ENCODE peak calls at places on chromosomes 7 and 10, in six cellular contexts. K, V, R, M, Z and U are unnamed samples.
A peak's percentile ranks its signal among the peaks of the same experiment; 100 is the strongest.

GRCh38 chr7:977326-978048 is 2.1 kb upstream of the COX19 start:
- DNase-seq in M (no peak), Z (peak; percentile 65), K (no peak), V (peak; percentile 84), R (no peak), U (peak; percentile 77)

GRCh38 chr10:26829810-26830515 is 30.8 kb downstream of the ABI1 start:
- DNase-seq in V (no peak), K (no peak), R (no peak), M (no peak), Z (no peak), U (no peak)

GRCh38 chr10:34190594-34190993 is 624.5 kb downstream of the PARD3 start:
- DNase-seq in V (no peak), Z (no peak), K (no peak), R (peak; percentile 30), M (no peak), U (no peak)

GRCh38 chr10:99396471-99396870 is 34.0 kb downstream of the GOT1 start:
- DNase-seq in M (no peak), K (no peak), R (no peak), V (peak; percentile 36), Z (no peak), U (no peak)

GRCh38 chr7:28722684-28723083 is 235.4 kb downstream of the TRIL start:
- DNase-seq in M (no peak), Z (no peak), K (no peak), R (no peak), V (no peak), U (no peak)

GRCh38 chr7:39355664-39356063 is 210.5 kb upstream of the YAE1 start:
- DNase-seq in V (no peak), Z (no peak), M (no peak), R (no peak), K (no peak), U (no peak)

GRCh38 chr10:92691591-92692084 is 1.9 kb downstream of the HHEX start:
- DNase-seq in M (peak; percentile 78), K (peak; percentile 78), Z (no peak), R (peak; percentile 56), V (no peak), U (no peak)

GRCh38 chr10:98030093-98030821 is at the start of gene CRTAC1:
- DNase-seq in M (peak; percentile 42), K (peak; percentile 77), Z (peak; percentile 88), R (peak; percentile 92), V (peak; percentile 78), U (peak; percentile 71)

GRCh38 chr10:13809447-13809846 is 222.7 kb downstream of the PRPF18 start:
- DNase-seq in M (no peak), V (peak; percentile 58), R (peak; percentile 89), Z (no peak), K (no peak), U (no peak)

GRCh38 chr10:79472449-79472848 is 27.0 kb upstream of the ZCCHC24 start:
- DNase-seq in M (no peak), K (peak; percentile 11), R (no peak), V (no peak), Z (no peak), U (no peak)

GRCh38 chr10:79471776-79472175 is 26.4 kb upstream of the ZCCHC24 start:
- DNase-seq in K (peak; percentile 34), Z (no peak), M (no peak), R (no peak), V (no peak), U (no peak)

GRCh38 chr10:79472951-79473350 is 27.5 kb upstream of the ZCCHC24 start:
- DNase-seq in Z (no peak), M (no peak), R (no peak), V (no peak), K (peak; percentile 17), U (no peak)

GRCh38 chr10:79475119-79475653 is 29.8 kb upstream of the ZCCHC24 start:
- DNase-seq in Z (no peak), R (no peak), K (peak; percentile 13), M (no peak), V (no peak), U (no peak)

DNA sequence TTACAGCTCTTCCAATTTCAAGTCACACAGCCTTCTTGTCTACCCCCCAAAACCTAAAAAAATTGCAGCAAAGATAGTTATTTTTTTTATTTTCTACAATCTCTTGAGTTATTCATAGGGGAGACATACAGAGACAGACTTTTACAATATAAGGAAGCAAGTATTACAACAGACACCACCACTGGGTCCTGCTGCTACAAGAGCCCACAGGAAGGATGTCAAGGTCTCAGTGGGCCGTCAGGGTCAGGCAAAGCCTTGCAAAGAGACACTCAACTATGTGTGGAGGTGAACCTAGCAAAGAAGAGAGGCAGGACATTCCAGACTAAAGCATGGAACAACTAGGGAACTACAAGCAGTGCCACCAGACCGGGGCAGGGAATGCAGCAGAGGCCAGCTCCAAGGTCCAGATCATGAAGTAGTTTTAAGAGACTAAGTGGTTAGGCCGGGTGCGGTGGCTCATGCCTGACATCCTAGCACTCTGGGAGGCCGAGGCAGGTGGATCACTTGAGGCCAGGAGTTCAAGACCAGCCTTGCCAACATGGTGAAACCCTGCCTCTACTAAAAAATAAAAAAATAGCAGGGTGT is 28.2 kb upstream of the ZCCHC24 start:
- DNase-seq in M (no peak), V (no peak), K (peak; percentile 43), R (no peak), Z (no peak), U (no peak)
- H3K27ac ChIP-seq in M (no peak overlapping the region), V (no peak overlapping the region), K (no peak overlapping the region), R (no peak overlapping the region), Z (no peak overlapping the region), U (peak overlapping the region; percentile 50)

GRCh38 chr10:88934900-88935672 is 17.5 kb downstream of the ACTA2 start:
- DNase-seq in V (peak; percentile 89), K (peak; percentile 89), R (peak; percentile 91), Z (peak; percentile 61), M (peak; percentile 61), U (peak; percentile 62)
- H3K27ac ChIP-seq in V (no peak overlapping the region), K (peak overlapping the region; percentile 54), R (no peak overlapping the region), Z (peak overlapping the region; percentile 67), M (peak overlapping the region; percentile 28), U (peak overlapping the region; percentile 62)

GRCh38 chr7:143239822-143240221 is 18.0 kb downstream of the TAS2R40 start:
- DNase-seq in Z (no peak), R (no peak), V (no peak), M (no peak), K (no peak), U (no peak)
- H3K27ac ChIP-seq in Z (no peak overlapping the region), R (no peak overlapping the region), V (peak overlapping the region; percentile 21), M (peak overlapping the region; percentile 84), K (no peak overlapping the region), U (no peak overlapping the region)

GRCh38 chr7:141464551-141464950 is 86.7 kb upstream of the AGK start:
- DNase-seq in V (no peak), M (no peak), Z (no peak), R (no peak), K (no peak), U (no peak)

GRCh38 chr7:141460781-141461715 is 90.2 kb upstream of the AGK start:
- DNase-seq in Z (no peak), V (peak; percentile 19), K (no peak), M (no peak), R (no peak), U (peak; percentile 75)

GRCh38 chr7:141463986-141464385 is 87.2 kb upstream of the AGK start:
- DNase-seq in M (no peak), V (no peak), R (no peak), K (no peak), Z (no peak), U (no peak)

GRCh38 chr7:141461924-141462323 is 89.3 kb upstream of the AGK start:
- DNase-seq in M (no peak), R (no peak), K (no peak), Z (no peak), V (no peak), U (no peak)

GRCh38 chr7:141462958-141463357 is 88.3 kb upstream of the AGK start:
- DNase-seq in M (no peak), V (no peak), R (no peak), Z (no peak), K (no peak), U (peak; percentile 52)
- H3K27ac ChIP-seq in M (no peak overlapping the region), V (no peak overlapping the region), R (no peak overlapping the region), Z (peak overlapping the region; percentile 81), K (no peak overlapping the region), U (peak overlapping the region; percentile 98)

GRCh38 chr10:68474021-68474420 is 2.2 kb upstream of the DNA2 start:
- DNase-seq in R (no peak), Z (no peak), M (no peak), K (no peak), V (no peak), U (no peak)

GRCh38 chr10:68471586-68472408 is at the start of gene DNA2:
- DNase-seq in Z (peak; percentile 69), M (peak; percentile 74), V (peak; percentile 88), R (peak; percentile 90), K (peak; percentile 71), U (peak; percentile 43)

GRCh38 chr10:68470300-68470699 is 1.5 kb downstream of the DNA2 start:
- DNase-seq in K (no peak), Z (no peak), V (no peak), M (no peak), R (no peak), U (no peak)

GRCh38 chr10:68469838-68470237 is 1.9 kb downstream of the DNA2 start:
- DNase-seq in M (no peak), R (no peak), Z (no peak), V (no peak), K (no peak), U (no peak)

DNA sequence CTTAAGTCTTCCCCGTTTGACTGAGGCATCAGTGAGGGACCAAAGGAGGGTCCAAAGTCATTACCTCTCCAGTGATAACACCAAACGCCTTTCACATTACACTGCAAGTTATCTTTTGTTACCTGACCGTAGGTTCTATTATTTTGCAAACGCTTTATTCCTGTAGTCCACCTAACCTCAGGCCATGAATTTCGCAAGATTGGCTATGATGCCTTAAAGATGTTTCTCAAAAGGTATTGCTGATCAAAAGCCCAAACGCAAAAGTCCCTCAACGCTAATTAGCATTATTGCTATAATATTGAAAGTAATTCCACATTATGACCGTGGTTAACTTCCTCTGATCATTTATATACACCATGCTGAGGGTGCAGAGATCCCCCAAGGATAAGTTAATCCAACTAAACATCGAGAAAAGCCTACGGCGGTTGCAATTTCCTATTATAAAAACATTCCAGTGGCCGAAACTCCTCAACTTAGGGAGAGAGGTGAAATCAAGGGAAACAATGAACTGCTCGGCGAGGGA is 649 bp downstream of the DNA2 start:
- DNase-seq in M (no peak), R (peak; percentile 17), V (no peak), Z (no peak), K (no peak), U (no peak)
- H3K27ac ChIP-seq in M (peak overlapping the region; percentile 30), R (peak overlapping the region; percentile 98), V (peak overlapping the region; percentile 81), Z (no peak overlapping the region), K (no peak overlapping the region), U (no peak overlapping the region)

DNA sequence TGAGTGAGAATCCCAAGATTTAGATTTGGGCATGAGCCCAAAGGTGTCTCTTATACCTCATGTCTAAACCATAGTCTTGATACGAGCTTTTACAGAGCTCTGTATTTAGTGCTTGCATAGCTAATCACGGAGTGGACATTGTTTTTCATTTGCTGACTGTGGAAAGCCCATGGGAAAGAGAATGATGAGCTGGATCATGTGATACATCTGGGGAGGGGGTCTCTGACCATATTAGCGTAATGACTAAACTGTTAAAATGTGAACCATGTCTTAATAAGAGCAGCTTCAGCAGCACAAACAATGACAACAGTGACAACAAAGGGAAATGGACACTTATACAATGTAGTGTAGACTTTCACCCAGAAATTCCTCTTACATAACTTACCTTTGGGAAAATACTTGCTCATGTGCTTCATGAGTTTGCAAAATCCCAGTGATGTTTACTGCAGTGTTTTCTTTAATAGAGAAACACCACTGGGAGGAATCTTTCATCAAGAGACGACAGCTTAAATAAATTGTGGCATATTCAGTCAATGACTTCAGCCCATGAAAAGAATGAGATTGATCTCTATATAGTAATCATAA is 44.0 kb upstream of the ITGB1 start:
- DNase-seq in M (no peak), K (no peak), R (no peak), V (no peak), Z (no peak), U (no peak)
- H3K27ac ChIP-seq in M (no peak overlapping the region), K (no peak overlapping the region), R (no peak overlapping the region), V (no peak overlapping the region), Z (no peak overlapping the region), U (no peak overlapping the region)

GRCh38 chr10:119024882-119025281 is 4.6 kb upstream of the NANOS1 start:
- DNase-seq in R (no peak), Z (no peak), K (no peak), V (no peak), M (no peak), U (no peak)
- H3K27ac ChIP-seq in R (no peak overlapping the region), Z (no peak overlapping the region), K (peak overlapping the region; percentile 67), V (no peak overlapping the region), M (peak overlapping the region; percentile 67), U (no peak overlapping the region)